ENCODE peak calls at places on chromosome 10, in ten cellular contexts. One of them, this sample, is unnamed.

GRCh38 chr10:132144086-132144485 is 42.7 kb upstream of the DPYSL4 start:
- DNase-seq in epithelial cell of esophagus: no peak
- DNase-seq in uterus: no peak
- DNase-seq in GM10248: no peak
- DNase-seq in astrocyte: no peak
- DNase-seq in WTC11: no peak
- DNase-seq in mesothelial cell of epicardium: peak
- DNase-seq in endothelial cell: peak
- DNase-seq in suprapubic skin: no peak
- DNase-seq in astrocyte of the spinal cord: no peak
- DNase-seq in this sample: no peak

GRCh38 chr10:18542832-18543231 is 108.6 kb downstream of the NSUN6 start:
- DNase-seq in uterus: no peak
- DNase-seq in GM10248: peak
- DNase-seq in WTC11: no peak
- DNase-seq in epithelial cell of esophagus: no peak
- DNase-seq in astrocyte: peak
- DNase-seq in endothelial cell: no peak
- DNase-seq in astrocyte of the spinal cord: peak
- DNase-seq in mesothelial cell of epicardium: no peak
- DNase-seq in suprapubic skin: no peak
- DNase-seq in this sample: no peak

GRCh38 chr10:97907211-97907610 is 57.6 kb downstream of the GOLGA7B start:
- DNase-seq in WTC11: no peak
- DNase-seq in mesothelial cell of epicardium: no peak
- DNase-seq in astrocyte of the spinal cord: no peak
- DNase-seq in endothelial cell: no peak
- DNase-seq in GM10248: no peak
- DNase-seq in suprapubic skin: no peak
- DNase-seq in uterus: no peak
- DNase-seq in astrocyte: no peak
- DNase-seq in epithelial cell of esophagus: no peak
- DNase-seq in this sample: no peak

GRCh38 chr10:51960494-51960895 is 261.1 kb upstream of the CSTF2T start:
- DNase-seq in WTC11: no peak
- DNase-seq in GM10248: peak
- DNase-seq in suprapubic skin: no peak
- DNase-seq in uterus: no peak
- DNase-seq in astrocyte of the spinal cord: peak
- DNase-seq in astrocyte: peak
- DNase-seq in endothelial cell: no peak
- DNase-seq in epithelial cell of esophagus: peak
- DNase-seq in mesothelial cell of epicardium: no peak
- DNase-seq in this sample: no peak

GRCh38 chr10:105063796-105064195 is 422.7 kb downstream of the SORCS3 start:
- DNase-seq in astrocyte of the spinal cord: peak
- DNase-seq in endothelial cell: peak
- DNase-seq in uterus: no peak
- DNase-seq in GM10248: peak
- DNase-seq in suprapubic skin: no peak
- DNase-seq in mesothelial cell of epicardium: no peak
- DNase-seq in astrocyte: peak
- DNase-seq in epithelial cell of esophagus: peak
- DNase-seq in WTC11: peak
- DNase-seq in this sample: peak

GRCh38 chr10:102542800-102543418 is 39.1 kb downstream of the SUFU start:
- DNase-seq in WTC11: no peak
- DNase-seq in epithelial cell of esophagus: peak
- DNase-seq in mesothelial cell of epicardium: no peak
- DNase-seq in endothelial cell: no peak
- DNase-seq in suprapubic skin: no peak
- DNase-seq in uterus: no peak
- DNase-seq in astrocyte of the spinal cord: peak
- DNase-seq in astrocyte: peak
- DNase-seq in GM10248: no peak
- DNase-seq in this sample: no peak

GRCh38 chr10:63788152-63788821 is 267.1 kb downstream of the REEP3 start:
- DNase-seq in astrocyte of the spinal cord: no peak
- DNase-seq in GM10248: no peak
- DNase-seq in uterus: no peak
- DNase-seq in WTC11: no peak
- DNase-seq in endothelial cell: no peak
- DNase-seq in mesothelial cell of epicardium: no peak
- DNase-seq in astrocyte: no peak
- DNase-seq in epithelial cell of esophagus: no peak
- DNase-seq in suprapubic skin: no peak
- DNase-seq in this sample: no peak

GRCh38 chr10:117662126-117662525 is 119.6 kb downstream of the EMX2 start:
- DNase-seq in WTC11: no peak
- DNase-seq in astrocyte: no peak
- DNase-seq in GM10248: no peak
- DNase-seq in uterus: no peak
- DNase-seq in astrocyte of the spinal cord: no peak
- DNase-seq in epithelial cell of esophagus: no peak
- DNase-seq in suprapubic skin: no peak
- DNase-seq in endothelial cell: no peak
- DNase-seq in mesothelial cell of epicardium: no peak
- DNase-seq in this sample: no peak

GRCh38 chr10:91975438-91975837 is 51.9 kb downstream of the BTAF1 start:
- DNase-seq in WTC11: no peak
- DNase-seq in astrocyte of the spinal cord: no peak
- DNase-seq in GM10248: no peak
- DNase-seq in astrocyte: no peak
- DNase-seq in mesothelial cell of epicardium: no peak
- DNase-seq in endothelial cell: no peak
- DNase-seq in suprapubic skin: no peak
- DNase-seq in uterus: no peak
- DNase-seq in epithelial cell of esophagus: peak
- DNase-seq in this sample: no peak

GRCh38 chr10:93261961-93262610 is 188.4 kb downstream of the CYP26A1 start:
- DNase-seq in uterus: no peak
- DNase-seq in astrocyte of the spinal cord: no peak
- DNase-seq in endothelial cell: no peak
- DNase-seq in mesothelial cell of epicardium: no peak
- DNase-seq in astrocyte: peak
- DNase-seq in WTC11: no peak
- DNase-seq in epithelial cell of esophagus: peak
- DNase-seq in GM10248: no peak
- DNase-seq in suprapubic skin: no peak
- DNase-seq in this sample: no peak

GRCh38 chr10:90171014-90171722 is 469.8 kb downstream of the KIF20B start:
- DNase-seq in GM10248: no peak
- DNase-seq in suprapubic skin: no peak
- DNase-seq in astrocyte of the spinal cord: no peak
- DNase-seq in epithelial cell of esophagus: peak
- DNase-seq in mesothelial cell of epicardium: no peak
- DNase-seq in uterus: no peak
- DNase-seq in astrocyte: no peak
- DNase-seq in WTC11: no peak
- DNase-seq in endothelial cell: no peak
- DNase-seq in this sample: no peak

GRCh38 chr10:70139151-70139996 is 6.7 kb upstream of the AIFM2 start:
- DNase-seq in astrocyte of the spinal cord: no peak
- DNase-seq in epithelial cell of esophagus: no peak
- DNase-seq in WTC11: no peak
- DNase-seq in uterus: no peak
- DNase-seq in mesothelial cell of epicardium: no peak
- DNase-seq in suprapubic skin: no peak
- DNase-seq in GM10248: no peak
- DNase-seq in astrocyte: no peak
- DNase-seq in endothelial cell: no peak
- DNase-seq in this sample: no peak

GRCh38 chr10:20768849-20769248 is 128.3 kb downstream of the NEBL start:
- DNase-seq in mesothelial cell of epicardium: no peak
- DNase-seq in astrocyte: peak
- DNase-seq in astrocyte of the spinal cord: peak
- DNase-seq in uterus: no peak
- DNase-seq in epithelial cell of esophagus: peak
- DNase-seq in endothelial cell: no peak
- DNase-seq in suprapubic skin: no peak
- DNase-seq in WTC11: no peak
- DNase-seq in GM10248: no peak
- DNase-seq in this sample: no peak

GRCh38 chr10:70445718-70446485 is 4.4 kb upstream of the NODAL start:
- DNase-seq in epithelial cell of esophagus: no peak
- DNase-seq in mesothelial cell of epicardium: no peak
- DNase-seq in suprapubic skin: no peak
- DNase-seq in astrocyte of the spinal cord: peak
- DNase-seq in uterus: no peak
- DNase-seq in WTC11: no peak
- DNase-seq in endothelial cell: no peak
- DNase-seq in astrocyte: peak
- DNase-seq in GM10248: no peak
- DNase-seq in this sample: no peak

GRCh38 chr10:84538036-84538435 is 209.6 kb downstream of the CCSER2 start:
- DNase-seq in astrocyte: no peak
- DNase-seq in endothelial cell: no peak
- DNase-seq in astrocyte of the spinal cord: no peak
- DNase-seq in mesothelial cell of epicardium: no peak
- DNase-seq in epithelial cell of esophagus: no peak
- DNase-seq in WTC11: no peak
- DNase-seq in GM10248: no peak
- DNase-seq in suprapubic skin: no peak
- DNase-seq in uterus: no peak
- DNase-seq in this sample: no peak
- TF ChIP-seq CTCF in astrocyte: no peak
- TF ChIP-seq CTCF in endothelial cell: no peak
- TF ChIP-seq CTCF in astrocyte of the spinal cord: no peak
- TF ChIP-seq CTCF in mesothelial cell of epicardium: no peak
- TF ChIP-seq CTCF in epithelial cell of esophagus: no peak
- TF ChIP-seq CTCF in WTC11: no peak
- TF ChIP-seq CTCF in GM10248: no peak
- TF ChIP-seq CTCF in suprapubic skin: no peak
- TF ChIP-seq CTCF in uterus: no peak
- TF ChIP-seq CTCF in this sample: no peak

GRCh38 chr10:123760648-123761428 is 94.7 kb downstream of the GPR26 start:
- DNase-seq in endothelial cell: no peak
- DNase-seq in astrocyte: no peak
- DNase-seq in astrocyte of the spinal cord: no peak
- DNase-seq in mesothelial cell of epicardium: no peak
- DNase-seq in epithelial cell of esophagus: no peak
- DNase-seq in WTC11: no peak
- DNase-seq in GM10248: no peak
- DNase-seq in uterus: no peak
- DNase-seq in suprapubic skin: peak
- DNase-seq in this sample: no peak

GRCh38 chr10:123759496-123760070 is 93.4 kb downstream of the GPR26 start:
- DNase-seq in WTC11: no peak
- DNase-seq in GM10248: no peak
- DNase-seq in epithelial cell of esophagus: no peak
- DNase-seq in mesothelial cell of epicardium: no peak
- DNase-seq in astrocyte of the spinal cord: no peak
- DNase-seq in astrocyte: no peak
- DNase-seq in endothelial cell: no peak
- DNase-seq in uterus: no peak
- DNase-seq in suprapubic skin: no peak
- DNase-seq in this sample: no peak

GRCh38 chr10:123755061-123755460 is 88.9 kb downstream of the GPR26 start:
- DNase-seq in astrocyte of the spinal cord: no peak
- DNase-seq in mesothelial cell of epicardium: no peak
- DNase-seq in WTC11: no peak
- DNase-seq in GM10248: no peak
- DNase-seq in endothelial cell: no peak
- DNase-seq in suprapubic skin: no peak
- DNase-seq in astrocyte: no peak
- DNase-seq in epithelial cell of esophagus: no peak
- DNase-seq in uterus: no peak
- DNase-seq in this sample: no peak

GRCh38 chr10:123754105-123754504 is 88.0 kb downstream of the GPR26 start:
- DNase-seq in endothelial cell: no peak
- DNase-seq in GM10248: no peak
- DNase-seq in astrocyte of the spinal cord: no peak
- DNase-seq in WTC11: no peak
- DNase-seq in uterus: no peak
- DNase-seq in mesothelial cell of epicardium: no peak
- DNase-seq in astrocyte: no peak
- DNase-seq in epithelial cell of esophagus: no peak
- DNase-seq in suprapubic skin: no peak
- DNase-seq in this sample: no peak

DNA sequence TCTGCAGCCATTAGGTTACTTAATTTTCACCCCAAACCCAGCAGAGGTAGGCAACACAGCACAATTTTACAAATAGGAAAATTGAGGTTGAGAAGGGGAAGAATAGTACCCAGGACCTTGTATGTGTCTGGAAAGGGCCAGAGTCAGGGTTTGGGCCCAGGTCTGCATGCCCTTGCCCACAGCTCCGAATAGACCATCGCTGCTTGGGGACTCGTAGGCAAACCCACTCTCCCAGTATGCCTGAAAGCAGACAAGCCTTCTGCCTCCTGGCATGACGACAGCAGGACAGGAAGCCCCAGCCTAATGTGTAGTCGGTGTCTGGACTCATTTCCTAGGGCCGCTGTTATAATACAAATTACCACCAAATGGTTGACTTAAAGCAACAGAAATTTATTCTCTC is 91.7 kb downstream of the GPR26 start:
- DNase-seq in endothelial cell: no peak
- DNase-seq in astrocyte of the spinal cord: no peak
- DNase-seq in epithelial cell of esophagus: no peak
- DNase-seq in astrocyte: no peak
- DNase-seq in GM10248: no peak
- DNase-seq in mesothelial cell of epicardium: no peak
- DNase-seq in uterus: no peak
- DNase-seq in suprapubic skin: no peak
- DNase-seq in WTC11: no peak
- DNase-seq in this sample: no peak
- TF ChIP-seq CTCF in endothelial cell: no peak
- TF ChIP-seq CTCF in astrocyte of the spinal cord: no peak
- TF ChIP-seq CTCF in epithelial cell of esophagus: no peak
- TF ChIP-seq CTCF in astrocyte: no peak
- TF ChIP-seq CTCF in GM10248: no peak
- TF ChIP-seq CTCF in mesothelial cell of epicardium: no peak
- TF ChIP-seq CTCF in uterus: no peak
- TF ChIP-seq CTCF in suprapubic skin: no peak
- TF ChIP-seq CTCF in WTC11: no peak
- TF ChIP-seq CTCF in this sample: no peak

DNA sequence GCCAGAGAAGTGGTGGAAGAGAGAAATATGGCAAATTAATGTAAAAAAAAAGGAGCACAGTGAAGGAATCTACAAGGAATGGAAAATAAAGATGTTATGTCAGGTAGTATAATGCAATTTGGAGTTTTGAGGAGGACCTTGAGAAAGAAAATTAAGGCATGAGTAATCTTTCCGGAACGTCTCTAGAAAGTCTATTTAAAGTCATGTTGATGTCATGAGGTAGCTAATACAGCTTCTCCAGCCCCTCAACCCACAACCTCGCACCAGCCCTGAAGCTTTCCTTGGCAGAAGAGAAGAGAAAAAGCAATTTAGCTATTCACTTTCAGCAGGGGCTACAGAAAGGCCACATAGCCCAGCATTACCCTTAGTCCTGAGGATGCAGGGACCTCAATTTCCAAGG is 22.5 kb downstream of the TRDMT1 start:
- DNase-seq in suprapubic skin: no peak
- DNase-seq in WTC11: no peak
- DNase-seq in endothelial cell: no peak
- DNase-seq in astrocyte of the spinal cord: peak
- DNase-seq in astrocyte: peak
- DNase-seq in mesothelial cell of epicardium: no peak
- DNase-seq in epithelial cell of esophagus: no peak
- DNase-seq in GM10248: no peak
- DNase-seq in uterus: no peak
- DNase-seq in this sample: no peak
- TF ChIP-seq CTCF in suprapubic skin: no peak
- TF ChIP-seq CTCF in WTC11: no peak
- TF ChIP-seq CTCF in endothelial cell: no peak
- TF ChIP-seq CTCF in astrocyte of the spinal cord: no peak
- TF ChIP-seq CTCF in astrocyte: no peak
- TF ChIP-seq CTCF in mesothelial cell of epicardium: no peak
- TF ChIP-seq CTCF in epithelial cell of esophagus: no peak
- TF ChIP-seq CTCF in GM10248: no peak
- TF ChIP-seq CTCF in uterus: no peak
- TF ChIP-seq CTCF in this sample: no peak

GRCh38 chr10:95640891-95641315 is 15.6 kb downstream of the ALDH18A1 start:
- DNase-seq in astrocyte: no peak
- DNase-seq in endothelial cell: no peak
- DNase-seq in suprapubic skin: no peak
- DNase-seq in WTC11: no peak
- DNase-seq in uterus: no peak
- DNase-seq in astrocyte of the spinal cord: no peak
- DNase-seq in GM10248: no peak
- DNase-seq in epithelial cell of esophagus: no peak
- DNase-seq in mesothelial cell of epicardium: no peak
- DNase-seq in this sample: no peak
- TF ChIP-seq CTCF in astrocyte: no peak
- TF ChIP-seq CTCF in endothelial cell: no peak
- TF ChIP-seq CTCF in suprapubic skin: no peak
- TF ChIP-seq CTCF in WTC11: no peak
- TF ChIP-seq CTCF in uterus: no peak
- TF ChIP-seq CTCF in astrocyte of the spinal cord: no peak
- TF ChIP-seq CTCF in GM10248: no peak
- TF ChIP-seq CTCF in epithelial cell of esophagus: no peak
- TF ChIP-seq CTCF in mesothelial cell of epicardium: no peak
- TF ChIP-seq CTCF in this sample: no peak

This sample was measured in neural crest cell.